ENCODE peak calls at places on chromosomes 6 and 20, in four cellular contexts. W, A, R and E are unnamed samples. For H3K4me1, the result is how much of the 10 kb centered on the place peaks cover.

GRCh38 chr6:33984466-33985332 is 161.2 kb downstream of the GRM4 start:
- DNase-seq in A (no peak), R (no peak), W (no peak), E (no peak)

GRCh38 chr20:58094160-58094559 is 134.3 kb downstream of the ANKRD60 start:
- DNase-seq in A (no peak), R (no peak), W (no peak), E (no peak)

GRCh38 chr6:165950316-165950715 is 217.3 kb downstream of the TBXT start:
- DNase-seq in R (no peak), A (no peak), W (no peak), E (no peak)

GRCh38 chr6:110064744-110065524 is 86.8 kb downstream of the GPR6 start:
- DNase-seq in A (no peak), W (no peak), R (no peak), E (no peak)

GRCh38 chr6:3847521-3847920 is 1.7 kb upstream of the FAM50B start:
- DNase-seq in R (no peak), W (no peak), A (no peak), E (no peak)

GRCh38 chr6:30101423-30101938 is 11.4 kb downstream of the TRIM31 start:
- DNase-seq in W (no peak), R (no peak), A (no peak), E (no peak)

GRCh38 chr6:108752733-108753392 is 95.4 kb upstream of the ARMC2 start:
- DNase-seq in A (no peak), W (no peak), R (no peak), E (no peak)

GRCh38 chr20:25019381-25020155 is 27.0 kb upstream of the APMAP start:
- DNase-seq in W (no peak), A (peak), R (no peak), E (no peak)

GRCh38 chr6:31441368-31442267 is 38.2 kb downstream of the MICA start:
- DNase-seq in W (peak), R (no peak), A (peak), E (peak)

GRCh38 chr20:51860015-51860882 is 57.9 kb upstream of the SALL4 start:
- DNase-seq in R (no peak), A (no peak), W (peak), E (no peak)

GRCh38 chr6:135180458-135181332 is at the start of gene MYB:
- DNase-seq in W (peak), A (no peak), R (no peak), E (no peak)

GRCh38 chr6:75608955-75609533 is 7.4 kb downstream of the SENP6 start:
- DNase-seq in W (no peak), A (no peak), R (no peak), E (no peak)

GRCh38 chr6:30744054-30744805 is at the start of gene IER3:
- DNase-seq in A (peak), W (peak), R (peak), E (peak)

GRCh38 chr20:53322651-53323050 is 271.0 kb downstream of the ZNF217 start:
- DNase-seq in A (no peak), W (no peak), R (no peak), E (no peak)

GRCh38 chr6:76706086-76706485 is 633.6 kb upstream of the IMPG1 start:
- DNase-seq in A (no peak), W (no peak), R (no peak), E (no peak)

GRCh38 chr6:42292002-42292735 is 74.5 kb upstream of the MRPS10 start:
- DNase-seq in A (no peak), W (peak), R (peak), E (no peak)

GRCh38 chr20:17655286-17655651 is 26.8 kb downstream of the RRBP1 start:
- DNase-seq in W (no peak), A (peak), R (no peak), E (peak)

GRCh38 chr6:128098000-128098581 is 197.2 kb upstream of the THEMIS start:
- DNase-seq in R (no peak), A (no peak), W (no peak), E (no peak)

GRCh38 chr6:139984317-139984716 is 609.9 kb upstream of the CITED2 start:
- DNase-seq in A (no peak), R (no peak), W (no peak), E (no peak)

GRCh38 chr6:3884007-3884745 is 35.0 kb downstream of the FAM50B start:
- DNase-seq in W (peak), A (no peak), R (no peak), E (no peak)

GRCh38 chr20:3747471-3747870 is 15.0 kb downstream of the HSPA12B start:
- DNase-seq in W (no peak), A (no peak), R (no peak), E (no peak)

GRCh38 chr6:42345696-42346416 is 105.9 kb downstream of the TRERF1 start:
- DNase-seq in A (no peak), R (no peak), W (no peak), E (no peak)

GRCh38 chr6:30019819-30020218 is 41.2 kb upstream of the POLR1H start:
- DNase-seq in W (no peak), R (no peak), A (no peak), E (no peak)

GRCh38 chr6:15025416-15025815 is 220.5 kb upstream of the JARID2 start:
- DNase-seq in A (no peak), W (no peak), R (no peak), E (no peak)

GRCh38 chr6:22954749-22955385 is 385.5 kb downstream of the HDGFL1 start:
- DNase-seq in W (peak), R (no peak), A (no peak), E (no peak)

GRCh38 chr20:41608606-41609005 is 9.6 kb downstream of the CHD6 start:
- DNase-seq in A (no peak), W (no peak), R (no peak), E (no peak)

GRCh38 chr20:23023621-23024187 is 11.4 kb upstream of the SSTR4 start:
- DNase-seq in A (no peak), R (no peak), W (no peak), E (no peak)

GRCh38 chr6:101011165-101011564 is 130.0 kb upstream of the ASCC3 start:
- DNase-seq in R (no peak), W (no peak), A (no peak), E (no peak)

GRCh38 chr6:126040826-126041225 is 54.5 kb downstream of the TRMT11 start:
- DNase-seq in W (peak), A (no peak), R (no peak), E (no peak)

GRCh38 chr6:167141667-167142432 is 15.9 kb downstream of the GPR31 start:
- DNase-seq in A (no peak), W (peak), R (peak), E (peak)

GRCh38 chr20:539236-539635 is 4.4 kb downstream of the CSNK2A1 start:
- DNase-seq in W (no peak), R (no peak), A (no peak), E (no peak)

GRCh38 chr6:164085552-164086325 is 671.2 kb downstream of the QKI start:
- DNase-seq in A (peak), R (no peak), W (no peak), E (peak)

GRCh38 chr6:108502826-108503225 is 57.9 kb upstream of the FOXO3 start:
- DNase-seq in A (no peak), R (no peak), W (no peak), E (no peak)

GRCh38 chr6:134543128-134543527 is 225.2 kb upstream of the SGK1 start:
- DNase-seq in W (no peak), A (no peak), R (no peak), E (no peak)

GRCh38 chr6:17470953-17471335 is 77.5 kb downstream of the CAP2 start:
- DNase-seq in W (peak), R (no peak), A (no peak), E (no peak)

GRCh38 chr20:55586626-55587025 is 418.7 kb downstream of the CBLN4 start:
- DNase-seq in A (no peak), R (no peak), W (no peak), E (no peak)

GRCh38 chr6:17705428-17705777 is 1.3 kb downstream of the NUP153 start:
- DNase-seq in A (peak), R (peak), W (peak), E (peak)

GRCh38 chr6:25715794-25716193 is 38.7 kb upstream of the SLC17A4 start:
- DNase-seq in R (no peak), A (no peak), W (no peak), E (no peak)

GRCh38 chr6:25714765-25715164 is 39.8 kb upstream of the SLC17A4 start:
- DNase-seq in A (no peak), R (no peak), W (no peak), E (no peak)

GRCh38 chr6:25713802-25714201 is 40.7 kb upstream of the SLC17A4 start:
- DNase-seq in W (no peak), A (no peak), R (no peak), E (no peak)

DNA sequence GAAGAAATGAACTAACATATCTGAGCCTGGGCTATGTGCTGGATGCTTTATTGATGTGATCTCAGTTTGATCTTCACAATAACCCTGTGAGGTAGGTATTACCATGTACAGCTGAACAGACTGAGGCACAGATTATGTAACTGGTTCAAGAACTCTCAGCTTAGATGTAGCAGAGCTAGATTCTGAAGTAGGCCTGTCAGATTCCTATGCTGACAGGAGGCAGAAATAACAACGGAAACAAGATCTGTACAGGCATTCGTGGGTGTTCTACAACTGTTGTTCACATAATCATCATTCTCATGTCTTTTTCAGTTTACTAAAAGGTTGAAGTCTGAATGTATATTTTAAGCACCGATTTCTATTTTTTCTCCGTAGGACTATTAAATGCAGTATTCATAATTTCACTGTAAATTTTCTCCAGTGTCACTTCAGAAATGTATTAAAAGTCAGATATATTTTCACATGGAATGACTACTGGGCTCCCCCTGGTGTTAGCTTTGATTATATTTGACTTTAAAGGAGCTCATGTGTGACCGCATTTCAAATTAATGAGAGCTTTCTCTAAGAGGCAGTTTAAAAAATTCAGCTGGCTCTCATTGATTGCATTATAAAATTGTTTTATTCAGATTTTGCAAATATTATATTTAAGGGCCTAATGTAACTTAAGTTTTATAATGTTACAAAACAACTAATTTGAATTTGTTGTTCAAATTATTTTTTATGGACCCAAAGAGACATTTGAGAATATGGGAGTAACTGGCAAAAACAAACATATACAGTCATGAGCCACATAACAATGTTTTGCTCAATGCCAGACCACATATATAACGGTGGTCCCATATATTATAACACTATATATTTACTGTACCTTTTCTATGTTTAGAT is 36.4 kb upstream of the SLC17A4 start:
- DNase-seq in R (peak), W (peak), A (no peak), E (no peak)
- TF ChIP-seq CTCF in R (peak), W (peak), A (peak), E (peak)

GRCh38 chr6:26202201-26202611 is 115.0 kb downstream of the HFE start:
- DNase-seq in A (no peak), W (no peak), R (no peak), E (no peak)
- H3K4me1 ChIP-seq in A (under half), W (under half), R (under half), E (under half)

GRCh38 chr6:170049641-170050491 is 241.0 kb downstream of the DLL1 start:
- DNase-seq in A (peak), W (no peak), R (no peak), E (peak)
- H3K27ac ChIP-seq in A (no peak), W (no peak), R (no peak), E (peak)

GRCh38 chr6:143688681-143689080 is 10.9 kb downstream of the PHACTR2 start:
- DNase-seq in W (no peak), A (no peak), R (no peak), E (no peak)
- TF ChIP-seq CTCF in W (no peak), A (no peak), R (no peak), E (no peak)

DNA sequence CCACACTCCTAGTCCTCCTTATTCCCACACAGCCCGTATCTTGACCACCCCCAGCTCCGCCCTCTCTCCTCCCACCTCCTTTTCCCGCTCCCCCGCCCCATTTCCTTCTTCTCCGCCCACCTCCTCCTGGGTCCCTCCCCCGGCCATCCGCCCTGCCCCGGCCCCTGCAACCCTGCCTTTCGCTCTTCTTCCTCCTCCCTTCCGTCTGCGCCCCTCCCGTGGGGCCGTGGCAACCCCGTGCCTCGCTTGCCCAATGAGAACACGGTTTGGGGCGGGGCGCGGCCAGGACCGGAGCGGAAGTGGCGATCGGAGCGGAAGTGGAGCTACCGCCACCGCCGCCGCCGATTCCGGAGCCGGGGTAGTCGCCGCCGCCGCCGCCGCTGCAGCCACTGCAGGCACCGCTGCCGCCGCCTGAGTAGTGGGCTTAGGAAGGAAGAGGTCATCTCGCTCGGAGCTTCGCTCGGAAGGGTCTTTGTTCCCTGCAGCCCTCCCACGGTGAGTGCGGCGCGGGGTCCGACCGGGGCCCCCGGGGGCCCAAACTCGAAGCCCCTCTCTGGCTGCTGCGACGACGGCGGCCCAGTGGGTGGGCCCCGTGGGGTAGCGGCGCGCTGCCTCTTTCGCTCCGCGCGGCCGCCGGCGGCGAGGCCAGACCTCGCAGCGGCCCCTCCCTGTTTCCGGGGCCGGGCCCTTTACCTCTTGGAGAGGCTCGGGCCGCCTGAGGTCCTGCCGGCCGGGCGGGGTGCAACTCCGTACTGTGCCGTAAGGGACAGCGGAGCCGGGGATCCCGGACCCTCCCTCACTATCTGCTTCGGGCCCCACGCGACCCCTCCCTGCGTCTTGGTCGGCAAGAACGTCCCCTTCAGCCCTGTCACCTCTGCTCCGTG is at the start of gene YWHAB:
- DNase-seq in A (peak), R (peak), W (peak), E (peak)
- H3K4me1 ChIP-seq in A (under half), R (under half), W (under half), E (under half)

DNA sequence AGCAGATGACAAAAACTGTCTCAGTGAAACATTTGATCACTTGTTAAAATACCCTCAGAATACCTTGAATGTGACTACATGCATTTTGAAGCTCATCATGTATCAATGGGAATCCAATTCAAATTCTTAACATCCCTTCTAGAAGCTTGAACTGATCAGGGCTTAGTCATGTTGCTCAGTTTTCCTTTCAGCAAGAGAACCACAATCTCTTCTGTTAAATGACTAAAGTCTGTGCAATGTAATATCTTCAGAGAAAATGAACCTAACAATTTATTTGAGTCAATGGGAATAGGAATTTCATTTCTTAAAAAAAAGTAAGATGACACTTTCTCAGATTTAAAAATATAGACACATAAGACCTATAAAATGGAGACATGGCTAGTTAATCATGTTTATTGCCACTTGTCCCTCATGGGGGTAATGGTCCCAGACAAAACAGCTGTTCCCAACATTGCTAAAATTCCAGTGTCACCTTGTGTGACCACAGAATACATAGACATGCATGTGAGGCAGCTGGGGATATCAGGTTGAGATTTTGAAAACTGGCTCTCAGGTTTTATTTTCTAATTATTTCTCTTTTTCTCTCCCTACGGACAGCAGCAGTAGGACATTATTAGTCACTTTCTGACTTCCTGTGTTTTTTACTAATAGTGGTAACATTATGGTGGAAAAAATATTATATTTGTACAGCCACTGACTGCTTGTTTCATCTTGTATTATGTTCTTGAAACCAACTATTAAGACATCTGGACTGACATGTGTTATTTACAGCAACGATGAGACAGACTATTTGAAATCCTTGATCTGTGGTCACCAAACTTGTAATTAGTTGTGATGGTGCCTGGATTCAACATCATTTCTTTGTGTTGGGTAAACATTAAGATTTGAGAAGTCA is 192.5 kb downstream of the COL9A1 start:
- DNase-seq in W (no peak), A (no peak), R (no peak), E (no peak)
- H3K27ac ChIP-seq in W (no peak), A (no peak), R (no peak), E (no peak)

GRCh38 chr6:149929422-149929821 is 6.5 kb upstream of the RAET1G start:
- DNase-seq in R (no peak), A (no peak), W (no peak), E (no peak)
- TF ChIP-seq CTCF in R (peak), A (no peak), W (no peak), E (no peak)

DNA sequence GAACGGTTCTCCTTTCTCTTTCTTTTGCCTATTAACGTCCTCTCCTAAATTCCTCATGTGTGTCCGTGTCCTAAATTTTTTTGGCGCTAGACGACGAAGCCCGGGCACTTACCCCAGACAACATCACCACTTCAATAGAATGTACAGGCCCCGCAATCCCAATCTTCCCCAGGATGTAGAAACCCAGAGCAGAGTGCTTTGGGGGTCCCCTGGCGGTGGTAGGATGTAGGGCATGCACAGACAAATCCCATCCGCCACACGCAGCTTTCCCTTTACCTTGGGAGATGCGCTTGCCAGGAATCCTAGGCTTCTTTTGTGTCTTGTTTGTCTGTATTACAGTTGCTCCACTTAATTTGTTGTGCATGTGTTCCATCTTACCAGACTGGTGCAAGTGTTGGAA is 417.3 kb upstream of the ARID1B start:
- DNase-seq in W (no peak), R (no peak), A (no peak), E (no peak)
- H3K4me1 ChIP-seq in W (under half), R (under half), A (under half), E (under half)

DNA sequence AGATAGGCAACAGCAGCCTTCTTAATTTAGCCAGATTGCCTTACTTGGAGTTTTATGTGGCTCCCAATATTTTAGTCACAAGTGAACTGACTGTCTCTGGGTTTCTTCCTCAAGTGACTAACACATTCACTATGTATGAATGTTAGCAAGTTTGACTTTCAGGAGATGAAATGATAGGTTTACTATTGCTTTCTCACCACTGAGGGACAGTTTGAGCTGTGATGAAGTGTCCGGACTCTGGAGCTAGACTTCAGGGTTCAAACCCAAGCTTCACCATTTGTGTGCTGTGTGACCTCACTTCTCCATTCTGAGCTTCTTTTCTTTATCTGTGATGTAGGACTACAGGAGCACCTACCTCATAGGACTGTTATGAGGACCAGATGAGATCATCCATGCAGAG is 8.2 kb downstream of the DHX35 start:
- DNase-seq in A (no peak), W (peak), R (no peak), E (no peak)
- H3K27ac ChIP-seq in A (peak), W (no peak), R (no peak), E (no peak)